ENCODE peak calls at places on chromosomes 6 and 20, in four cellular contexts. F, P, J and I are unnamed samples.
A peak's percentile ranks its signal among the peaks of the same experiment; 100 is the strongest.

GRCh38 chr20:45070932-45071632 is 29.8 kb downstream of the KCNS1 start:
- DNase-seq in F (peak; percentile 71), P (no peak), J (no peak), I (no peak)

GRCh38 chr6:118669561-118669960 is 18.2 kb upstream of the CEP85L start:
- DNase-seq in F (no peak), P (no peak), J (no peak), I (no peak)

GRCh38 chr20:35741892-35742740 is at the start of gene RBM39:
- DNase-seq in F (peak; percentile 100), P (peak; percentile 100), J (peak; percentile 90), I (peak; percentile 99)

GRCh38 chr20:50313223-50313820 is 122.7 kb downstream of the CEBPB start:
- DNase-seq in F (no peak), P (no peak), J (no peak), I (no peak)

GRCh38 chr20:38407321-38407720 is 27.8 kb downstream of the SNHG17 start:
- DNase-seq in F (no peak), P (no peak), J (no peak), I (no peak)

GRCh38 chr6:20468179-20468578 is 66.1 kb upstream of the CDKAL1 start:
- DNase-seq in F (no peak), P (no peak), J (no peak), I (no peak)

GRCh38 chr6:77150736-77151135 is 312.6 kb downstream of the HTR1B start:
- DNase-seq in F (no peak), P (no peak), J (no peak), I (no peak)

GRCh38 chr6:156396068-156396771 is 381.0 kb upstream of the ARID1B start:
- DNase-seq in F (no peak), P (peak; percentile 63), J (no peak), I (no peak)

GRCh38 chr6:129890701-129891100 is 29.6 kb upstream of the TMEM244 start:
- DNase-seq in F (peak; percentile 49), P (no peak), J (no peak), I (no peak)

GRCh38 chr20:49426873-49427272 is 55.6 kb downstream of the KCNB1 start:
- DNase-seq in F (no peak), P (no peak), J (no peak), I (no peak)

GRCh38 chr6:21341910-21342309 is 251.6 kb upstream of the SOX4 start:
- DNase-seq in F (no peak), P (no peak), J (no peak), I (no peak)

GRCh38 chr6:157329829-157330228 is 6.5 kb upstream of the TMEM242 start:
- DNase-seq in F (no peak), P (no peak), J (no peak), I (no peak)

GRCh38 chr6:71745525-71745924 is 140.8 kb upstream of the RIMS1 start:
- DNase-seq in F (no peak), P (no peak), J (no peak), I (no peak)

GRCh38 chr20:35312348-35312747 is 20.1 kb upstream of the FAM83C start:
- DNase-seq in F (peak; percentile 65), P (peak; percentile 7), J (no peak), I (no peak)

GRCh38 chr6:51619042-51619799 is 468.2 kb downstream of the PKHD1 start:
- DNase-seq in F (no peak), P (no peak), J (no peak), I (no peak)

GRCh38 chr6:91341473-91341872 is 754.6 kb upstream of the MAP3K7 start:
- DNase-seq in F (no peak), P (no peak), J (no peak), I (no peak)

GRCh38 chr6:118649918-118650499 is 1.4 kb downstream of the CEP85L start:
- DNase-seq in F (no peak), P (no peak), J (no peak), I (no peak)

GRCh38 chr6:41785689-41786450 is 1.6 kb upstream of the TOMM6 start:
- DNase-seq in F (no peak), P (no peak), J (no peak), I (peak; percentile 49)

GRCh38 chr6:1244941-1245340 is 67.0 kb upstream of the FOXQ1 start:
- DNase-seq in F (no peak), P (no peak), J (no peak), I (no peak)

GRCh38 chr20:47379433-47380150 is 23.1 kb upstream of the ZMYND8 start:
- DNase-seq in F (peak; percentile 83), P (no peak), J (no peak), I (no peak)

GRCh38 chr20:38728911-38729642 is 4.8 kb downstream of the SLC32A1 start:
- DNase-seq in F (no peak), P (no peak), J (peak; percentile 56), I (peak; percentile 89)

GRCh38 chr6:106735828-106736227 is 106.5 kb downstream of the QRSL1 start:
- DNase-seq in F (no peak), P (no peak), J (no peak), I (no peak)

GRCh38 chr6:39790772-39791171 is 1.4 kb upstream of the DAAM2 start:
- DNase-seq in F (no peak), P (no peak), J (no peak), I (no peak)

GRCh38 chr6:39496951-39497350 is 174.4 kb upstream of the KCNK16 start:
- DNase-seq in F (no peak), P (no peak), J (no peak), I (no peak)

GRCh38 chr6:69570126-69570525 is 226.7 kb downstream of the LMBRD1 start:
- DNase-seq in F (no peak), P (no peak), J (no peak), I (no peak)

GRCh38 chr6:72554761-72555221 is 67.1 kb upstream of the KCNQ5 start:
- DNase-seq in F (peak; percentile 52), P (no peak), J (no peak), I (no peak)

GRCh38 chr6:145783796-145784195 is 30.8 kb downstream of the FBXO30 start:
- DNase-seq in F (no peak), P (no peak), J (no peak), I (no peak)

GRCh38 chr6:109472132-109472995 is 10.7 kb downstream of the ZBTB24 start:
- DNase-seq in F (no peak), P (no peak), J (no peak), I (no peak)

GRCh38 chr6:29702519-29703103 is 20.6 kb upstream of the HLA-F start:
- DNase-seq in F (peak; percentile 76), P (no peak), J (peak; percentile 71), I (peak; percentile 92)

GRCh38 chr6:39961178-39961577 is 26.9 kb upstream of the MOCS1 start:
- DNase-seq in F (no peak), P (no peak), J (peak; percentile 26), I (no peak)

GRCh38 chr6:105642708-105643107 is 239.8 kb upstream of the PREP start:
- DNase-seq in F (no peak), P (no peak), J (no peak), I (no peak)

GRCh38 chr6:38208028-38208427 is 388.5 kb downstream of the ZFAND3 start:
- DNase-seq in F (no peak), P (no peak), J (no peak), I (no peak)

GRCh38 chr20:59752704-59753460 is 148.5 kb downstream of the PHACTR3 start:
- DNase-seq in F (no peak), P (peak; percentile 26), J (peak; percentile 41), I (no peak)

GRCh38 chr6:22575190-22575589 is 5.8 kb downstream of the HDGFL1 start:
- DNase-seq in F (no peak), P (no peak), J (no peak), I (no peak)

GRCh38 chr20:57529160-57529585 is 4.2 kb upstream of the CTCFL start:
- DNase-seq in F (no peak), P (no peak), J (no peak), I (no peak)

DNA sequence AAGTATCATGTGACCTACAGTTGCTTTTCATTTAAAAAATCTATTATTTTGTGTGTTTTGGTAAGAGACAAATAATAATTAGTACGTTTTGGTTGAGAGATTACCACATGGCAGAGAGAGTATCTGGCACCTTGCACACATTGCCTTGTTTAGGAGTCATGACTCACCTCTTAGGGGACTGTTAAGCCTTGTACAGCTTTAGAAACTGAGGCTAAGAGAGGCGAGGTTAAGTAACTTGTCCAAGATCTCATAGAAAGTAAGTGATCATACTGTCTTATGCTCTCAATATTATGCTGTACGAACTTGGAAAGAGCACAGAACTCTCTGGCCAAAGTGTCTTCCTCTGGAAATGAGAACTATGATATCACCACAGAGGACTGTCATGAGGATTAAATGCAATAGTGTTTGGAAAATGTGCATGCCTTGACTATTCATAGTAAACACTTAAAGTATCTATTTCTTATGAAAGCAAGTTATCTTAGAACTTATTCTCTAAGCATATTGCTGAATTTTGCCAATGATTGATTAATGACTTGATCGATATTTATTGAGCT is 249.1 kb downstream of the UTRN start:
- DNase-seq in F (no peak), P (no peak), J (no peak), I (no peak)
- TF ChIP-seq USF1 in F (no peak), P (no peak), J (no peak), I (no peak)

GRCh38 chr6:9732056-9732455 is 682.8 kb downstream of the TFAP2A start:
- DNase-seq in F (no peak), P (no peak), J (no peak), I (no peak)
- TF ChIP-seq USF1 in F (no peak), P (no peak), J (no peak), I (no peak)

GRCh38 chr20:41094656-41095055 is 42.7 kb upstream of the PLCG1 start:
- DNase-seq in F (no peak), P (no peak), J (no peak), I (no peak)

GRCh38 chr20:41098703-41099250 is 38.6 kb upstream of the PLCG1 start:
- DNase-seq in F (no peak), P (no peak), J (peak; percentile 35), I (no peak)

GRCh38 chr20:41095110-41095969 is 42.0 kb upstream of the PLCG1 start:
- DNase-seq in F (peak; percentile 70), P (no peak), J (peak; percentile 58), I (peak; percentile 56)

GRCh38 chr20:41101660-41102059 is 35.7 kb upstream of the PLCG1 start:
- DNase-seq in F (no peak), P (no peak), J (no peak), I (no peak)

DNA sequence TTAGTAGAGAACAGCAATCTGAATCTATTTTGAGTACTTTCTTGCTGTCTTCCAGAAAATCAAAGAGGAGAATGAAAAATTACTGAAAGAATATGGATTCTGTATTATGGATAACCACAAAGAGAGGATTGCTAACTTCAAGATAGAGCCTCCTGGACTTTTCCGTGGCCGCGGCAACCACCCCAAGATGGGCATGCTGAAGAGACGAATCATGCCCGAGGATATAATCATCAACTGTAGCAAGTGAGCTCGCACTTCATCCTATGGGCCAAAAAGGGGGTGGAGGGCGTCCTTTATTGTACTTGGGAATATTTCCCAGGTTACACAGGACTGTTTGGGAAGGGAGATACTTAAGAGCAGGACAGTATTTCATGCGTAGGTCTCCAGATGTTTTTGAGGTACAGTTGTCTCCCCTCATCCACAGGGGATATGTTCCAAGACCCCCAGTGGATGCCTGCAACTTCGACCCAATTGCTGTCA is 37.3 kb upstream of the PLCG1 start:
- DNase-seq in F (no peak), P (no peak), J (no peak), I (no peak)
- TF ChIP-seq USF1 in F (no peak), P (no peak), J (no peak), I (no peak)

GRCh38 chr6:7269816-7270215 is 43.2 kb downstream of the SSR1 start:
- DNase-seq in F (no peak), P (no peak), J (no peak), I (no peak)

GRCh38 chr6:7268362-7269310 is 44.4 kb downstream of the SSR1 start:
- DNase-seq in F (no peak), P (no peak), J (no peak), I (no peak)

GRCh38 chr6:7273709-7274108 is 39.3 kb downstream of the SSR1 start:
- DNase-seq in F (no peak), P (no peak), J (no peak), I (no peak)

GRCh38 chr6:7270320-7271204 is 42.4 kb downstream of the SSR1 start:
- DNase-seq in F (no peak), P (no peak), J (no peak), I (no peak)

GRCh38 chr6:7271205-7271534 is 41.8 kb downstream of the SSR1 start:
- DNase-seq in F (no peak), P (no peak), J (no peak), I (no peak)
- TF ChIP-seq USF1 in F (no peak), P (no peak), J (no peak), I (no peak)